ENCODE peak calls at places on chromosomes 2 and 18, in six cellular contexts. L is fibroblast of pulmonary artery, U is neural crest cell, V is GM13976, W is choroid plexus epithelial cell, M is colonic mucosa. H is an unnamed sample.

GRCh38 chr18:70452501-70452900 is 163.7 kb downstream of the SOCS6 start:
- DNase-seq in M (no peak), W (no peak), L (no peak), V (no peak), U (peak), H (no peak)

GRCh38 chr2:224209927-224210326 is 170.8 kb upstream of the SERPINE2 start:
- DNase-seq in W (no peak), U (no peak), M (no peak), L (no peak), V (no peak), H (no peak)

GRCh38 chr2:227817940-227818568 is 4.4 kb downstream of the CCL20 start:
- DNase-seq in W (peak), L (peak), V (no peak), M (peak), U (no peak), H (no peak)

GRCh38 chr2:46870051-46870839 is 45.4 kb downstream of the MCFD2 start:
- DNase-seq in M (no peak), L (no peak), V (no peak), W (peak), U (no peak), H (no peak)

GRCh38 chr2:23548143-23548769 is 163.3 kb downstream of the KLHL29 start:
- DNase-seq in W (peak), U (no peak), V (no peak), L (no peak), M (no peak), H (no peak)

GRCh38 chr2:177471990-177472389 is 79.4 kb downstream of the AGPS start:
- DNase-seq in W (no peak), V (no peak), U (no peak), L (no peak), M (no peak), H (no peak)

GRCh38 chr2:50556934-50557575 is 474.9 kb downstream of the NRXN1 start:
- DNase-seq in M (no peak), W (peak), L (peak), U (no peak), V (no peak), H (no peak)

GRCh38 chr2:140586379-140586778 is 1544.4 kb downstream of the LRP1B start:
- DNase-seq in M (peak), W (peak), U (peak), L (peak), V (peak), H (peak)

GRCh38 chr18:57297306-57297705 is 55.1 kb upstream of the ST8SIA3 start:
- DNase-seq in L (no peak), V (no peak), M (no peak), W (no peak), U (no peak), H (no peak)

GRCh38 chr2:116148361-116148760 is 1666.1 kb upstream of the DDX18 start:
- DNase-seq in U (no peak), V (no peak), W (no peak), M (no peak), L (no peak), H (no peak)

GRCh38 chr2:237625216-237625705 is 2.1 kb upstream of the LRRFIP1 start:
- DNase-seq in L (no peak), M (no peak), V (no peak), U (no peak), W (no peak), H (no peak)

GRCh38 chr2:175048275-175048674 is 43.1 kb upstream of the CHN1 start:
- DNase-seq in M (no peak), W (no peak), L (no peak), V (peak), U (no peak), H (peak)

GRCh38 chr2:217978536-217979150 is 24.2 kb downstream of the TNS1 start:
- DNase-seq in V (no peak), M (no peak), U (peak), W (no peak), L (no peak), H (no peak)

GRCh38 chr2:182522930-182523541 is 96.2 kb upstream of the PDE1A start:
- DNase-seq in L (no peak), U (no peak), M (no peak), V (no peak), W (no peak), H (no peak)

GRCh38 chr2:69169990-69170389 is 157.0 kb downstream of the ANTXR1 start:
- DNase-seq in L (no peak), W (no peak), M (no peak), U (no peak), V (peak), H (peak)

GRCh38 chr2:234970467-234970866 is 18.6 kb downstream of the SH3BP4 start:
- DNase-seq in V (no peak), M (no peak), L (no peak), W (peak), U (no peak), H (no peak)

GRCh38 chr2:3127279-3127690 is 250.3 kb downstream of the EIPR1 start:
- DNase-seq in L (no peak), U (no peak), V (no peak), W (no peak), M (no peak), H (no peak)

GRCh38 chr2:187545238-187545751 is 8.9 kb downstream of the TFPI start:
- DNase-seq in W (peak), V (no peak), L (peak), M (no peak), U (no peak), H (no peak)

GRCh38 chr2:30245364-30245763 is 14.0 kb downstream of the LBH start:
- DNase-seq in L (no peak), W (no peak), U (no peak), M (no peak), V (no peak), H (no peak)

GRCh38 chr2:72112421-72112820 is 35.2 kb downstream of the CYP26B1 start:
- DNase-seq in M (peak), W (peak), V (no peak), L (peak), U (no peak), H (no peak)

GRCh38 chr2:122643725-122644329 is 888.4 kb downstream of the TSN start:
- DNase-seq in M (peak), W (peak), V (no peak), L (peak), U (no peak), H (no peak)

GRCh38 chr2:95388091-95388692 is 14.3 kb upstream of the FAHD2A start:
- DNase-seq in M (peak), V (no peak), U (no peak), L (no peak), W (no peak), H (no peak)

GRCh38 chr18:80241919-80242777 is 5.2 kb downstream of the PARD6G start:
- DNase-seq in U (no peak), W (no peak), L (no peak), V (no peak), M (no peak), H (no peak)

GRCh38 chr2:54859416-54859815 is 136.0 kb downstream of the EML6 start:
- DNase-seq in M (no peak), U (no peak), V (no peak), W (no peak), L (no peak), H (no peak)

GRCh38 chr18:8776544-8776943 is 71.2 kb downstream of the MTCL1 start:
- DNase-seq in V (no peak), M (no peak), L (no peak), W (no peak), U (no peak), H (no peak)

GRCh38 chr18:24914148-24914525 is 437.8 kb downstream of the ZNF521 start:
- DNase-seq in W (no peak), U (no peak), L (no peak), V (no peak), M (no peak), H (no peak)

GRCh38 chr2:11389048-11389413 is 44.6 kb upstream of the ROCK2 start:
- DNase-seq in L (no peak), U (no peak), V (no peak), M (no peak), W (no peak), H (no peak)

GRCh38 chr2:105261061-105261460 is 19.5 kb downstream of the GPR45 start:
- DNase-seq in U (no peak), M (no peak), L (peak), W (peak), V (no peak), H (no peak)

GRCh38 chr18:1014951-1015627 is 110.4 kb downstream of the ADCYAP1 start:
- DNase-seq in U (no peak), V (no peak), W (peak), M (no peak), L (peak), H (no peak)

GRCh38 chr2:119366161-119366648 is 429 bp downstream of the C2orf76 start:
- DNase-seq in V (peak), L (peak), U (no peak), W (peak), M (peak), H (peak)

GRCh38 chr2:182446087-182446486 is 19.3 kb upstream of the PDE1A start:
- DNase-seq in V (no peak), W (peak), U (no peak), L (no peak), M (no peak), H (no peak)

GRCh38 chr2:62343206-62343605 is 147.3 kb downstream of the B3GNT2 start:
- DNase-seq in L (no peak), V (no peak), M (no peak), U (no peak), W (no peak), H (no peak)
- TF ChIP-seq CTCF in L (no peak), V (no peak), M (no peak), U (no peak), W (no peak), H (no peak)

GRCh38 chr2:16509042-16509441 is 156.6 kb downstream of the CYRIA start:
- DNase-seq in V (no peak), W (no peak), L (no peak), M (no peak), U (no peak), H (no peak)
- TF ChIP-seq CTCF in V (no peak), W (no peak), L (no peak), M (no peak), U (no peak), H (no peak)

DNA sequence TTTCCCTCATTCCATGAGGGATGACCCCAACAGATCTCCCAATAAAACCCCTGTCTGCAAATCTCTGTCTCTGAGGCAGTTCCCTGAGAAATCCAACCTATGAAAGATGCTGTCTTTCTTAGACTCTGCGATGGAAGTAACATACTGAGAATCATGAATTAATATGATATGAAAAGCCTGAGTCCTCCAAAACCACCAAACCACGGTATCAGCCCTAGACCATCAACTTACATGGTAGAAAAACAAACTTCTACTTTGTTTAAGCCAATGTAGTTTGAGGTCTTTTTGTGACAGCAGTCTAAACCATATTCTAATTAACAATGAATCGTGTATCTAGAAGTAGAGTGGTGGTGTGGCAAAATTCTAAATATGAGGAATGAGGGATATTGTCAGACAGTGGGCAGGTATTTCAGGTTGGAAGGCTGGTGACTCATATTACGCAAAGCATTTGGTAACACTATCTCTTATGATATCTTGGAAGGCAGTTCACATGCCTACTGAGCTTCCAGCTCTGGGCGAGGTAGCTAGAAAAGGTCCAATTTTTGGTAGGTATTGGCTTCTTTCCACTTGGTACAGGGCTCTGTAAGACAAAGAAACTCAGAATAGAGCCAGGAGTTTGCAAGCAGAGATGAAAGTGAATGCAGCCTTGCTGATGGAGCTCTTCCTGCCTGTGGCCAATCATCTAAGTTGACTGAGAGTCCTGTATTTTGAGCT is 215.8 kb downstream of the ZFP36L2 start:
- DNase-seq in L (no peak), V (no peak), U (no peak), M (peak), W (no peak), H (no peak)
- TF ChIP-seq CTCF in L (no peak), V (no peak), U (no peak), M (no peak), W (no peak), H (no peak)

GRCh38 chr2:19667085-19667484 is 234.7 kb downstream of the TTC32 start:
- DNase-seq in L (peak), V (no peak), W (peak), M (no peak), U (no peak), H (no peak)
- TF ChIP-seq CTCF in L (peak), V (no peak), W (peak), M (no peak), U (peak), H (no peak)

GRCh38 chr2:163692611-163693482 is 43.0 kb downstream of the FIGN start:
- DNase-seq in L (no peak), U (no peak), W (peak), M (no peak), V (no peak), H (no peak)

GRCh38 chr2:163692081-163692480 is 43.7 kb downstream of the FIGN start:
- DNase-seq in V (no peak), W (peak), U (no peak), L (no peak), M (no peak), H (no peak)

GRCh38 chr2:163690896-163691295 is 44.9 kb downstream of the FIGN start:
- DNase-seq in L (no peak), V (no peak), M (no peak), W (no peak), U (no peak), H (no peak)

GRCh38 chr2:163697429-163697828 is 38.4 kb downstream of the FIGN start:
- DNase-seq in M (no peak), V (no peak), L (no peak), W (no peak), U (no peak), H (no peak)

GRCh38 chr2:163693484-163693883 is 42.3 kb downstream of the FIGN start:
- DNase-seq in W (no peak), M (no peak), V (no peak), U (no peak), L (no peak), H (peak)
- TF ChIP-seq CTCF in W (no peak), M (no peak), V (no peak), U (no peak), L (no peak), H (no peak)

GRCh38 chr2:236177967-236178909 is 10.1 kb upstream of the GBX2 start:
- DNase-seq in L (peak), W (peak), M (peak), U (peak), V (peak), H (peak)

GRCh38 chr2:236176951-236177350 is 8.8 kb upstream of the GBX2 start:
- DNase-seq in W (no peak), M (no peak), U (no peak), L (no peak), V (no peak), H (peak)

GRCh38 chr2:236178921-236179652 is 10.9 kb upstream of the GBX2 start:
- DNase-seq in M (no peak), W (peak), U (no peak), L (peak), V (no peak), H (peak)

GRCh38 chr2:236176417-236176816 is 8.2 kb upstream of the GBX2 start:
- DNase-seq in W (peak), L (peak), M (no peak), U (no peak), V (peak), H (peak)

DNA sequence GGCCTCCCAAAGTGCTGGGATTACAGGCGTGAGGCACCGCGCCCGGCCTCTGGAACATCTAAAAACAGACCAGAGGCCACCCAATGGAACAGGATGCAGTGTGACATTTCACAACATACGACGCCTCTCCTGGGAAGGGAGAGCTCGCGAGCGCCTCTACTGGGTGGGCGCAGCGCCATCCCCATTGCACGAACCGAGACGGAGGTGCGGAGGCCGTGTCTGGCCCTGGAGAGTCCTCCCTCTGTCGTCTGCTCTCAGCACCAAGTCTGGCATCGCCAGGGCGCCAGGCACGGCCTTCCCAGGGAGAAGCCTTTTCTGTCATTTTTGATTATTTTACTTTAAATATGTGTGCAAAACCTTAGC is 9.4 kb upstream of the GBX2 start:
- DNase-seq in W (peak), L (peak), M (peak), U (peak), V (peak), H (peak)
- TF ChIP-seq CTCF in W (peak), L (peak), M (no peak), U (no peak), V (no peak), H (peak)

DNA sequence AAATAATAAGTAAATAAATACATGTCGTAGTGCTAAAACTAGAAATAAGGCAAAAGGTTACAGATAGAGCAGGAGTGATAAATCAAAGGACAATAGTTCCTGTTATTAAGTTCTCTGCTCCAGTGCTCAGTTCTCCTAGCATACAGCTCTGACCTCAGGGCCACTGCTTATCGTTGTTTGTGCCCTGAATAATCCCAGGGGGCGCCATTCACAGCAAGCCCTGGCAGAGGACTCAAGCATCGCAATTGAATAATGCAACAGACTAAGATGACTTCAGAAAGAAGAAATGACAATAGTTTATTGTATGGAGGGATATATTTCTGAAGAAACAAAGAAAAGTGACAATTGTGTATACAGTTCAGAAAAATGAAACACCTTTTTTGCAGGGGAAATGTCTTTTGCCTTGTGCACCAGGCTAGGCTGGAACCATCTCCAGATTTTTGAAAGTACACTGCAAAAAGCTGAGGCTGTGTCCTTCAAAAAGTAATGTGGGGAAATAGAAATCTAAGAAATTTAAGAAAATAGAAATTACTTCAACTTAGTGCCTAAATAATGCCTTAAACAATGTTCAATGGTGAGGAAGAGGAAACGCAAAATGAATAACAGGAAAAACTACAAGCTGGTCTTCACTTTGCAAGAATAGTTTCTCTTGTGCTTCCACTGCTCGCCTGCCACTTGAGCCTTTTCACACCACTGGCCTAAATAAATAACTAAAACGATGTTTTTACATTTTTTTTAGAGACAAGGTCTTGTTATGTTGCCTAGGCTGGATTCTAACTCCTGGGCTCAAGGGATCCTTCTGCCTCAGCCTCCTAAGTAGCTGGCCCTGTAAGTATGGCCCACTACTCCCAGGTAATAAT is 19.0 kb upstream of the CCNYL1 start:
- DNase-seq in W (peak), U (peak), L (no peak), V (peak), M (peak), H (peak)
- TF ChIP-seq CTCF in W (peak), U (peak), L (peak), V (no peak), M (peak), H (peak)

DNA sequence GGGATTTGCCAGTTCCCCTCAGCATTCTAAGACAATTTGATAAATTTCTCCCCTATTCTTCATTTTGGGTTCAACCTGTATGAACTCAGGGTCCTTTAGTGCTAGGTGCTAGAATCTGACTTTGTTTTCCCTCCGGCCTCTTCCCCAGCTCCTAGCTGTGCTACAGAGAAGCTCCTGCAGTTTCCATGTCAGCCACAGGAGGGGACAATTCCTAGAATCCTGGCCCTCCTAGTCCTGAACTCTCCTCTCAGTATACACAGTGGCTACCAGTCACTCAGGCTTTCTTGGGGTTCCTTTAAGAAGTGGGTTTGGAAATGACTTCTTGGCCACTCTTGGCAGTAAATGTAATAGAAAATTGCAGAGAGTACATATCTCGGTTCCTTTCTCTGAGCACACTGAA is 4.9 kb upstream of the CHST10 start:
- DNase-seq in U (peak), W (peak), L (peak), M (no peak), V (no peak), H (no peak)
- TF ChIP-seq CTCF in U (peak), W (peak), L (peak), M (peak), V (no peak), H (peak)

GRCh38 chr2:158125756-158126498 is 24.3 kb downstream of the UPP2 start:
- DNase-seq in W (no peak), M (no peak), L (no peak), U (no peak), V (no peak), H (no peak)
- TF ChIP-seq CTCF in W (no peak), M (no peak), L (no peak), U (no peak), V (no peak), H (no peak)

DNA sequence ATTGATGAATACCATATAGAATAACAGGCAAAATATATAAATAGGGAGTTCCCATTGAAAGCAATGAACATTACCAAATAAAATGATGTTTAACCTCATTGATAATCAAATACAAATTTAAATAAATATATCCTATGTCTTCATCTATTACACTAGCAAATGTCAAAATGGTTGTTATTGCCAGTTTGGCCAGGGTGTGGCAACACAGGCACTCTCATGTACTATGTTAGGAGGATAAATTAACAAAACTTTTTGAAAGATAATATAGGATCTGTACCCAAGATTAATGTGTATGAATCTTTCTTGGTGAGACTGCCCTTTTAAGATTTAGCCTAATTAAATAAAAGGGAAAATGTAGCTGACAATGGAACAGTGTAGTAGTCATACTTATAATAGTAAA is 659.3 kb downstream of the ERBB4 start:
- DNase-seq in U (no peak), V (no peak), M (no peak), L (peak), W (peak), H (peak)
- TF ChIP-seq CTCF in U (peak), V (no peak), M (no peak), L (peak), W (peak), H (peak)

H was measured in GM13977.